ENCODE peak calls at places on chromosome 11, in five cellular contexts. F, P, O, K and E are unnamed samples.

GRCh38 chr11:11279956-11280689 is 72.9 kb downstream of the CSNK2A3 start:
- DNase-seq in F (no peak), P (peak; percentile 59), O (no peak), K (no peak), E (no peak)

GRCh38 chr11:29306527-29306926 is 710.3 kb downstream of the KCNA4 start:
- DNase-seq in F (peak; percentile 35), P (no peak), O (peak; percentile 90), K (no peak), E (no peak)

GRCh38 chr11:94793002-94793401 is 24.8 kb downstream of the AMOTL1 start:
- DNase-seq in F (peak; percentile 20), P (no peak), O (no peak), K (no peak), E (no peak)

GRCh38 chr11:79160786-79161403 is 279.9 kb downstream of the TENM4 start:
- DNase-seq in F (no peak), P (no peak), O (no peak), K (no peak), E (peak; percentile 33)

GRCh38 chr11:12402691-12403120 is 25.3 kb downstream of the PARVA start:
- DNase-seq in F (no peak), P (no peak), O (no peak), K (no peak), E (no peak)

GRCh38 chr11:2804701-2805387 is 80.7 kb downstream of the CDKN1C start:
- DNase-seq in F (no peak), P (no peak), O (no peak), K (peak; percentile 16), E (peak; percentile 12)

GRCh38 chr11:2139118-2139490 is at the start of gene IGF2:
- DNase-seq in F (no peak), P (peak; percentile 16), O (no peak), K (no peak), E (no peak)

GRCh38 chr11:61947486-61948210 is 2.5 kb upstream of the BEST1 start:
- DNase-seq in F (peak; percentile 78), P (peak; percentile 67), O (no peak), K (peak; percentile 86), E (peak; percentile 96)

GRCh38 chr11:8068605-8069221 is 12.3 kb upstream of the TUB start:
- DNase-seq in F (peak; percentile 93), P (no peak), O (peak; percentile 33), K (no peak), E (peak; percentile 86)

GRCh38 chr11:79119491-79120284 is 321.1 kb downstream of the TENM4 start:
- DNase-seq in F (no peak), P (no peak), O (no peak), K (no peak), E (peak; percentile 84)

GRCh38 chr11:123586568-123586967 is 67.9 kb downstream of the SCN3B start:
- DNase-seq in F (no peak), P (no peak), O (no peak), K (no peak), E (no peak)

GRCh38 chr11:70191495-70192140 is 11.5 kb upstream of the FADD start:
- DNase-seq in F (peak; percentile 26), P (peak; percentile 39), O (no peak), K (peak; percentile 72), E (peak; percentile 87)

GRCh38 chr11:96235725-96236124 is 107.3 kb downstream of the MAML2 start:
- DNase-seq in F (no peak), P (no peak), O (no peak), K (no peak), E (no peak)

GRCh38 chr11:125777309-125777708 is 1.3 kb downstream of the PATE2 start:
- DNase-seq in F (no peak), P (no peak), O (no peak), K (no peak), E (no peak)

GRCh38 chr11:95445746-95446333 is 214.8 kb upstream of the SESN3 start:
- DNase-seq in F (no peak), P (no peak), O (no peak), K (no peak), E (no peak)

GRCh38 chr11:108733479-108734116 is 68.7 kb downstream of the DDX10 start:
- DNase-seq in F (no peak), P (no peak), O (no peak), K (no peak), E (no peak)

GRCh38 chr11:133927690-133928627 is 28.8 kb downstream of the IGSF9B start:
- DNase-seq in F (peak; percentile 38), P (peak; percentile 56), O (no peak), K (peak; percentile 81), E (peak; percentile 80)

GRCh38 chr11:24240496-24240895 is 256.4 kb upstream of the LUZP2 start:
- DNase-seq in F (no peak), P (no peak), O (no peak), K (no peak), E (no peak)

GRCh38 chr11:83600656-83601055 is 314.5 kb upstream of the CCDC90B start:
- DNase-seq in F (no peak), P (no peak), O (no peak), K (no peak), E (no peak)

GRCh38 chr11:13091373-13091772 is 82.3 kb downstream of the RASSF10 start:
- DNase-seq in F (no peak), P (no peak), O (no peak), K (no peak), E (no peak)